ENCODE peak calls at places on chromosomes 4 and X, in seven cellular contexts. A is stomach, M is right lobe of liver, Y is A549, C is sigmoid colon, O is tibial nerve, B is H1. I is an unnamed sample.

GRCh38 chr4:177391953-177392352 is 50.3 kb downstream of the AGA start:
- DNase-seq in M (no peak), B (no peak), O (no peak), Y (no peak), C (no peak), A (no peak), I (no peak)

GRCh38 chrX:16664059-16664458 is 14.1 kb downstream of the S100G start:
- DNase-seq in O (no peak), C (no peak), Y (no peak), A (no peak), B (no peak), M (no peak), I (no peak)

GRCh38 chr4:14865804-14866203 is 136.5 kb upstream of the CPEB2 start:
- DNase-seq in B (no peak), O (no peak), Y (no peak), C (no peak), A (no peak), M (no peak), I (no peak)

GRCh38 chr4:107629318-107629717 is 90.7 kb downstream of the PAPSS1 start:
- DNase-seq in B (no peak), M (no peak), Y (no peak), C (no peak), A (no peak), O (peak), I (no peak)

GRCh38 chrX:34656842-34657780 is at the start of gene TMEM47:
- DNase-seq in Y (peak), C (peak), B (peak), M (peak), O (peak), A (peak), I (peak)

GRCh38 chr4:173538148-173538902 is 8.3 kb upstream of the HAND2 start:
- DNase-seq in Y (no peak), M (no peak), C (peak), O (no peak), B (no peak), A (no peak), I (peak)

GRCh38 chr4:53591372-53591892 is at the start of gene LNX1:
- DNase-seq in Y (no peak), A (peak), B (peak), M (peak), C (no peak), O (no peak), I (no peak)

GRCh38 chr4:81380364-81380853 is 91.3 kb downstream of the RASGEF1B start:
- DNase-seq in M (no peak), A (no peak), O (no peak), Y (no peak), B (no peak), C (no peak), I (no peak)

GRCh38 chrX:137566746-137567473 is 983 bp downstream of the ZIC3 start:
- DNase-seq in M (no peak), A (no peak), B (no peak), O (no peak), Y (no peak), C (no peak), I (no peak)

GRCh38 chr4:125750399-125750798 is 435.6 kb downstream of the FAT4 start:
- DNase-seq in Y (no peak), M (no peak), O (no peak), A (no peak), C (no peak), B (no peak), I (no peak)

GRCh38 chrX:130393451-130394074 is 8.1 kb upstream of the GPR119 start:
- DNase-seq in Y (peak), A (peak), C (no peak), B (peak), M (no peak), O (peak), I (no peak)

GRCh38 chr4:112156546-112156945 is 11.3 kb downstream of the FAM241A start:
- DNase-seq in C (no peak), Y (no peak), A (no peak), B (no peak), O (no peak), M (no peak), I (no peak)

GRCh38 chr4:153138736-153139135 is 65.5 kb upstream of the TRIM2 start:
- DNase-seq in M (no peak), C (no peak), O (no peak), A (peak), B (no peak), Y (no peak), I (no peak)

GRCh38 chr4:87345139-87345538 is 22.5 kb upstream of the HSD17B13 start:
- DNase-seq in M (no peak), Y (no peak), A (no peak), C (no peak), O (no peak), B (no peak), I (no peak)

GRCh38 chrX:69027181-69028005 is 137.9 kb downstream of the PJA1 start:
- DNase-seq in C (no peak), O (no peak), Y (peak), A (peak), B (no peak), M (no peak), I (no peak)

GRCh38 chr4:39637572-39638357 is 900 bp downstream of the SMIM14 start:
- DNase-seq in A (peak), C (peak), M (peak), O (peak), Y (peak), B (no peak), I (peak)

GRCh38 chrX:85906399-85906798 is 141.0 kb downstream of the CHM start:
- DNase-seq in M (no peak), O (no peak), Y (no peak), A (no peak), C (no peak), B (no peak), I (no peak)

GRCh38 chr4:1113311-1114009 is at the start of gene RNF212:
- DNase-seq in Y (peak), O (no peak), A (peak), B (no peak), C (no peak), M (no peak), I (no peak)

GRCh38 chr4:67327245-67327860 is 217.9 kb downstream of the CENPC start:
- DNase-seq in Y (peak), A (peak), M (no peak), B (peak), O (peak), C (no peak), I (peak)

GRCh38 chr4:73850261-73850970 is 2.7 kb upstream of the PF4V1 start:
- DNase-seq in C (no peak), M (no peak), O (no peak), A (no peak), B (no peak), Y (no peak), I (no peak)

GRCh38 chr4:181952478-181952877 is 290.7 kb upstream of the TENM3 start:
- DNase-seq in B (no peak), C (no peak), O (no peak), M (no peak), Y (peak), A (no peak), I (peak)

GRCh38 chr4:87502580-87503238 is 26.5 kb downstream of the SPARCL1 start:
- DNase-seq in B (no peak), A (no peak), M (no peak), O (no peak), C (no peak), Y (no peak), I (no peak)

GRCh38 chrX:72238183-72238582 is 644 bp downstream of the ERCC6L start:
- DNase-seq in A (no peak), C (no peak), M (no peak), Y (no peak), B (no peak), O (no peak), I (no peak)

DNA sequence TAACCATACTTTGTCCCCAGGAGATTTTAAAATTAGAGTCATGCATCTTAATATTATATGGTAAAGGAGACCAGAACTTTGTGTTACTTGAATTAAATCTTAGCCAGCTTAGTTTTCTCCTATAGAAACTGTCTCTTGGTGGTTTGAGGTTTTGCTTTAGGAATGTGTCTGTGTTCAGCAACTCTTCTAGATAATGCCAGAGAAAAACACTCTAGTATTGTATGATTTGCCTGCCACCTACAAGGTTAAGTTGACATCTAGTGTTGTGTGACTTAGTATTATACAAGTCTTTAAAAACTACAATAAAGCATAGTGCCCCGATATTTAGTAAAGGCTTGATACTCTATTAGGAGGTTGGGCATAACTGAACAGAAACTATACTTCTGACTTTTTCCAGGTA is 2.1 kb downstream of the UGT8 start:
- DNase-seq in M (no peak), C (no peak), A (no peak), Y (no peak), B (no peak), O (no peak), I (no peak)
- H3K4me3 ChIP-seq in M (no peak), C (no peak), A (no peak), Y (no peak), B (peak), O (peak), I (no peak)

GRCh38 chr4:26346203-26346620 is 25.4 kb downstream of the RBPJ start:
- DNase-seq in O (no peak), A (peak), M (no peak), B (no peak), Y (no peak), C (no peak), I (no peak)
- TF ChIP-seq POLR2A in O (no peak), A (no peak), M (peak), B (no peak), Y (no peak), C (no peak), I (no peak)

GRCh38 chrX:139085404-139085803 is 373.9 kb upstream of the FGF13 start:
- DNase-seq in B (no peak), Y (no peak), M (no peak), C (no peak), A (no peak), O (no peak), I (no peak)
- H3K27ac ChIP-seq in B (no peak), Y (no peak), M (no peak), C (no peak), A (no peak), O (no peak), I (no peak)

GRCh38 chr4:6916587-6917444 is 7.2 kb downstream of the TBC1D14 start:
- DNase-seq in M (peak), O (no peak), C (peak), A (peak), Y (peak), B (no peak), I (no peak)
- H3K4me3 ChIP-seq in M (no peak), O (no peak), C (no peak), A (peak), Y (peak), B (no peak), I (no peak)

DNA sequence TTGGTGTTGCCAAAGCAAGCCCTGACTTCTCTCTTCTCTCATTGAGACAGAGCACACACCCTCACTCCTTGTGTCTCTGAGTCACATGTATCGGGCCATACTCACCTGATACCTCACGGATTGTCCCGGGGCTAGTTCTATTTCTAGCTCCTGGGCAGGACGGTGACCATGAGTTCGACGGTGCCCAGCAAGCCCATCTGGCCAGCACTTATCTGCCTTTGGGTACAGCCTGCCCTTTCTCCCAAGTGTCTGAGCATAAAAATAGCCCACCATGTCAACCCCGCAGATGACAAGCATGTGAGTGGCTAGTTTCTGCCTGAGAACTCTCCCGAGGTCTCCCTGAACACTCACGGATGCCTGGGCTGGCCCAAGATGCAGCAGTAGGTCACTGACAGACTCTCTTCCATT is 158.5 kb downstream of the DHRSX start:
- DNase-seq in B (no peak), Y (no peak), C (no peak), O (no peak), M (no peak), A (no peak), I (peak)
- TF ChIP-seq POLR2A in B (no peak), Y (no peak), C (no peak), O (no peak), M (no peak), A (no peak), I (no peak)

GRCh38 chr4:2290974-2291704 is 29.2 kb upstream of the MXD4 start:
- DNase-seq in O (no peak), B (no peak), M (no peak), C (peak), Y (no peak), A (peak), I (peak)

GRCh38 chr4:2288051-2288541 is 26.2 kb upstream of the MXD4 start:
- DNase-seq in A (no peak), B (no peak), O (no peak), M (peak), C (peak), Y (no peak), I (no peak)

GRCh38 chr4:2290488-2290887 is 28.6 kb upstream of the MXD4 start:
- DNase-seq in Y (no peak), A (no peak), O (no peak), B (no peak), C (peak), M (no peak), I (peak)

GRCh38 chr4:2289311-2289954 is 27.5 kb upstream of the MXD4 start:
- DNase-seq in Y (no peak), M (peak), B (no peak), O (no peak), A (no peak), C (peak), I (no peak)

GRCh38 chr4:2289955-2290333 is 28.0 kb upstream of the MXD4 start:
- DNase-seq in Y (no peak), M (no peak), A (no peak), B (no peak), C (peak), O (no peak), I (peak)
- H3K27ac ChIP-seq in Y (no peak), M (no peak), A (no peak), B (no peak), C (no peak), O (no peak), I (no peak)

I was measured in heart left ventricle.